ENCODE peak calls at places on chromosomes 16 and 17, in six cellular contexts. One of them, this sample, is unnamed.

GRCh38 chr17:8662973-8663372 is 32.4 kb upstream of the MYH10 start:
- DNase-seq in lung microvascular endothelial cell: no peak
- DNase-seq in stimulated activated naive CD4-positive, alpha-beta T cell: no peak
- DNase-seq in midbrain: no peak
- DNase-seq in COR-L47: no peak
- DNase-seq in fibroblast of gingiva: no peak
- DNase-seq in this sample: no peak

GRCh38 chr17:61689610-61690180 is 98.7 kb upstream of the NACA2 start:
- DNase-seq in stimulated activated naive CD4-positive, alpha-beta T cell: no peak
- DNase-seq in fibroblast of gingiva: peak
- DNase-seq in lung microvascular endothelial cell: no peak
- DNase-seq in midbrain: no peak
- DNase-seq in COR-L47: no peak
- DNase-seq in this sample: no peak

GRCh38 chr16:29784157-29784556 is 6.1 kb downstream of the ZG16 start:
- DNase-seq in COR-L47: no peak
- DNase-seq in lung microvascular endothelial cell: no peak
- DNase-seq in fibroblast of gingiva: no peak
- DNase-seq in midbrain: no peak
- DNase-seq in stimulated activated naive CD4-positive, alpha-beta T cell: no peak
- DNase-seq in this sample: no peak

GRCh38 chr16:68253721-68254120 is 8.5 kb downstream of the PLA2G15 start:
- DNase-seq in stimulated activated naive CD4-positive, alpha-beta T cell: no peak
- DNase-seq in fibroblast of gingiva: no peak
- DNase-seq in COR-L47: no peak
- DNase-seq in lung microvascular endothelial cell: no peak
- DNase-seq in midbrain: no peak
- DNase-seq in this sample: no peak

GRCh38 chr16:66525396-66526180 is 24.3 kb downstream of the TK2 start:
- DNase-seq in stimulated activated naive CD4-positive, alpha-beta T cell: no peak
- DNase-seq in lung microvascular endothelial cell: no peak
- DNase-seq in COR-L47: no peak
- DNase-seq in midbrain: no peak
- DNase-seq in fibroblast of gingiva: no peak
- DNase-seq in this sample: no peak

GRCh38 chr17:7803981-7804380 is 30.0 kb upstream of the KDM6B start:
- DNase-seq in lung microvascular endothelial cell: peak
- DNase-seq in stimulated activated naive CD4-positive, alpha-beta T cell: no peak
- DNase-seq in fibroblast of gingiva: no peak
- DNase-seq in midbrain: no peak
- DNase-seq in COR-L47: peak
- DNase-seq in this sample: no peak

GRCh38 chr16:75195811-75196790 is 10.9 kb downstream of the CTRB2 start:
- DNase-seq in midbrain: no peak
- DNase-seq in fibroblast of gingiva: no peak
- DNase-seq in COR-L47: no peak
- DNase-seq in stimulated activated naive CD4-positive, alpha-beta T cell: no peak
- DNase-seq in lung microvascular endothelial cell: no peak
- DNase-seq in this sample: no peak

GRCh38 chr16:25691519-25692091 is at the start of gene HS3ST4:
- DNase-seq in lung microvascular endothelial cell: no peak
- DNase-seq in fibroblast of gingiva: no peak
- DNase-seq in COR-L47: no peak
- DNase-seq in stimulated activated naive CD4-positive, alpha-beta T cell: no peak
- DNase-seq in midbrain: no peak
- DNase-seq in this sample: peak

GRCh38 chr16:20901068-20901440 is 483 bp downstream of the LYRM1 start:
- DNase-seq in COR-L47: no peak
- DNase-seq in midbrain: no peak
- DNase-seq in lung microvascular endothelial cell: no peak
- DNase-seq in fibroblast of gingiva: no peak
- DNase-seq in stimulated activated naive CD4-positive, alpha-beta T cell: no peak
- DNase-seq in this sample: no peak

GRCh38 chr17:10201680-10202079 is 3.3 kb upstream of the GAS7 start:
- DNase-seq in lung microvascular endothelial cell: no peak
- DNase-seq in fibroblast of gingiva: no peak
- DNase-seq in COR-L47: no peak
- DNase-seq in stimulated activated naive CD4-positive, alpha-beta T cell: no peak
- DNase-seq in midbrain: no peak
- DNase-seq in this sample: no peak

GRCh38 chr16:22174642-22175041 is 12.3 kb downstream of the SDR42E2 start:
- DNase-seq in fibroblast of gingiva: no peak
- DNase-seq in COR-L47: no peak
- DNase-seq in stimulated activated naive CD4-positive, alpha-beta T cell: no peak
- DNase-seq in midbrain: no peak
- DNase-seq in lung microvascular endothelial cell: no peak
- DNase-seq in this sample: no peak

GRCh38 chr17:40445769-40446468 is 2.7 kb downstream of the IGFBP4 start:
- DNase-seq in COR-L47: no peak
- DNase-seq in stimulated activated naive CD4-positive, alpha-beta T cell: no peak
- DNase-seq in fibroblast of gingiva: peak
- DNase-seq in lung microvascular endothelial cell: no peak
- DNase-seq in midbrain: no peak
- DNase-seq in this sample: no peak

GRCh38 chr17:67491009-67491677 is 114.1 kb downstream of the PITPNC1 start:
- DNase-seq in lung microvascular endothelial cell: peak
- DNase-seq in midbrain: peak
- DNase-seq in stimulated activated naive CD4-positive, alpha-beta T cell: no peak
- DNase-seq in fibroblast of gingiva: peak
- DNase-seq in COR-L47: no peak
- DNase-seq in this sample: no peak